ENCODE peak calls at places on chromosomes 7 and 10, in six cellular contexts. W is Daoy; I is activated naive CD8-positive, alpha-beta T cell treated with anti-CD3 and anti-CD28 coated beads, Interleukin-2, amount 50 U/mL, for 24 hours; C is activated T-cell treated with anti-CD3 and anti-CD28 coated beads for 4 hours; U is AG04450; S is hepatocyte. J is an unnamed sample.

GRCh38 chr7:140534743-140535142 is 55.4 kb upstream of the MKRN1 start:
- DNase-seq in W (no peak), I (no peak), C (no peak), U (no peak), S (no peak), J (no peak)

GRCh38 chr10:60031664-60032063 is 125.3 kb upstream of the CCDC6 start:
- DNase-seq in W (no peak), I (no peak), C (no peak), U (no peak), S (no peak), J (no peak)

GRCh38 chr7:104971290-104972071 is 42.5 kb upstream of the KMT2E start:
- DNase-seq in W (no peak), I (no peak), C (no peak), U (no peak), S (peak; percentile 33), J (no peak)

GRCh38 chr10:3671431-3671955 is 113.5 kb downstream of the KLF6 start:
- DNase-seq in W (no peak), I (no peak), C (no peak), U (no peak), S (no peak), J (no peak)

GRCh38 chr7:36775673-36776072 is 51.4 kb upstream of the AOAH start:
- DNase-seq in W (no peak), I (no peak), C (no peak), U (no peak), S (no peak), J (no peak)

GRCh38 chr7:125529237-125529636 is 599.6 kb upstream of the POT1 start:
- DNase-seq in W (no peak), I (no peak), C (no peak), U (no peak), S (no peak), J (no peak)

GRCh38 chr10:73762915-73763314 is 18.7 kb downstream of the SEC24C start:
- DNase-seq in W (no peak), I (no peak), C (no peak), U (no peak), S (no peak), J (no peak)

GRCh38 chr7:150968698-150969482 is 9.2 kb downstream of the KCNH2 start:
- DNase-seq in W (no peak), I (no peak), C (no peak), U (no peak), S (no peak), J (no peak)

GRCh38 chr7:48868916-48869315 is 55.4 kb upstream of the CDC14C start:
- DNase-seq in W (no peak), I (no peak), C (no peak), U (no peak), S (no peak), J (no peak)

GRCh38 chr7:19747740-19748339 is 25.6 kb downstream of the TMEM196 start:
- DNase-seq in W (peak; percentile 54), I (no peak), C (no peak), U (no peak), S (peak; percentile 52), J (no peak)

GRCh38 chr7:86643478-86644281 is at the start of gene GRM3:
- DNase-seq in W (peak; percentile 49), I (no peak), C (no peak), U (no peak), S (peak; percentile 23), J (peak; percentile 89)

GRCh38 chr7:13279854-13280435 is 592.5 kb downstream of the ARL4A start:
- DNase-seq in W (no peak), I (no peak), C (no peak), U (peak; percentile 3), S (peak; percentile 48), J (no peak)

GRCh38 chr10:33801705-33802104 is 467.2 kb upstream of the NRP1 start:
- DNase-seq in W (peak; percentile 41), I (no peak), C (no peak), U (no peak), S (peak; percentile 45), J (no peak)